ENCODE peak calls at places on chromosomes 4 and X, in eight cellular contexts. X is COR-L47; E is hypothalamus; F is H54; M is mucosa of gallbladder; U is activated CD4-positive, alpha-beta T cell treated with anti-CD3 and anti-CD28 coated beads, Interleukin-2, amount 10 ng/mL, durations not matched to agents 7 days and 5 days; H is effector memory CD8-positive, alpha-beta T cell; W is cardiac septum. Y is an unnamed sample.

GRCh38 chr4:48896845-48897244 is 9.7 kb downstream of the OCIAD2 start:
- DNase-seq in X (no peak), E (no peak), F (no peak), M (no peak), U (no peak), H (no peak), W (no peak), Y (no peak)

GRCh38 chr4:13364178-13364577 is 120.0 kb downstream of the RAB28 start:
- DNase-seq in X (no peak), E (no peak), F (no peak), M (no peak), U (no peak), H (no peak), W (no peak), Y (no peak)

GRCh38 chr4:165301833-165302232 is 25.6 kb upstream of the MSMO1 start:
- DNase-seq in X (no peak), E (no peak), F (no peak), M (no peak), U (peak), H (no peak), W (no peak), Y (no peak)

GRCh38 chrX:17732138-17732783 is 5.0 kb upstream of the SCML1 start:
- DNase-seq in X (no peak), E (no peak), F (no peak), M (no peak), U (no peak), H (no peak), W (no peak), Y (no peak)

GRCh38 chr4:15963568-15963967 is 593 bp upstream of the FGFBP2 start:
- DNase-seq in X (no peak), E (no peak), F (no peak), M (no peak), U (peak), H (peak), W (no peak), Y (no peak)

GRCh38 chr4:86870442-86871069 is 21.4 kb upstream of the SLC10A6 start:
- DNase-seq in X (no peak), E (no peak), F (no peak), M (no peak), U (no peak), H (no peak), W (no peak), Y (no peak)

GRCh38 chrX:119826399-119826959 is 26.3 kb downstream of the UPF3B start:
- DNase-seq in X (no peak), E (no peak), F (peak), M (no peak), U (no peak), H (no peak), W (no peak), Y (no peak)

GRCh38 chrX:110188701-110189558 is 129.0 kb downstream of the AMMECR1 start:
- DNase-seq in X (no peak), E (no peak), F (no peak), M (no peak), U (no peak), H (no peak), W (no peak), Y (no peak)

GRCh38 chrX:132631579-132632232 is 142.9 kb upstream of the MBNL3 start:
- DNase-seq in X (peak), E (no peak), F (no peak), M (no peak), U (no peak), H (no peak), W (no peak), Y (peak)

GRCh38 chr4:122777846-122778501 is 45.5 kb downstream of the BBS12 start:
- DNase-seq in X (no peak), E (no peak), F (no peak), M (no peak), U (no peak), H (no peak), W (no peak), Y (no peak)

GRCh38 chrX:37701588-37701987 is 16.0 kb downstream of the XK start:
- DNase-seq in X (peak), E (no peak), F (no peak), M (no peak), U (no peak), H (no peak), W (no peak), Y (peak)

Y was measured in NCI-H2171 treated with DMSO at 0.1 percent for 48 hours.